ENCODE peak calls at places on chromosomes 5 and 9, in ten cellular contexts. A is endothelial cell of umbilical vein; W is activated T-cell treated with anti-CD3 and anti-CD28 coated beads, Interleukin-2, amount 50 U/mL, for 72 hours; E is AG08396; V is mucosa of gallbladder; H is memory B cell; G is amniotic epithelial cell; Y is NCI-H446 treated with DMSO at 0.1 percent for 48 hours; D is spleen; X is right atrium auricular region. I is an unnamed sample.

GRCh38 chr9:123395276-123396006 is 39.4 kb downstream of the CRB2 start:
- DNase-seq in A (no peak), W (no peak), E (no peak), V (no peak), H (no peak), G (no peak), Y (peak; percentile 71), D (no peak), X (no peak), I (no peak)

GRCh38 chr5:55868846-55869245 is 17.7 kb downstream of the IL31RA start:
- DNase-seq in A (peak; percentile 99), W (peak; percentile 63), E (peak; percentile 79), V (no peak), H (no peak), G (peak; percentile 100), Y (no peak), D (no peak), X (no peak), I (no peak)

GRCh38 chr9:132744881-132745761 is 74.9 kb downstream of the GTF3C4 start:
- DNase-seq in A (peak; percentile 13), W (no peak), E (no peak), V (no peak), H (no peak), G (no peak), Y (no peak), D (peak; percentile 30), X (no peak), I (no peak)

GRCh38 chr5:10420468-10420867 is 21.2 kb upstream of the ROPN1L start:
- DNase-seq in A (no peak), W (no peak), E (no peak), V (no peak), H (no peak), G (peak; percentile 20), Y (no peak), D (no peak), X (no peak), I (no peak)

GRCh38 chr5:140868721-140869554 is at the start of gene PCDHA11:
- DNase-seq in A (peak; percentile 12), W (no peak), E (no peak), V (no peak), H (no peak), G (no peak), Y (no peak), D (no peak), X (no peak), I (no peak)

GRCh38 chr5:121273818-121274433 is 577.8 kb upstream of the FTMT start:
- DNase-seq in A (peak; percentile 87), W (no peak), E (peak; percentile 20), V (peak; percentile 19), H (no peak), G (peak; percentile 71), Y (peak; percentile 3), D (no peak), X (no peak), I (no peak)

GRCh38 chr5:35404701-35405100 is 174.4 kb upstream of the PRLR start:
- DNase-seq in A (no peak), W (no peak), E (no peak), V (no peak), H (no peak), G (peak; percentile 21), Y (no peak), D (no peak), X (no peak), I (no peak)

GRCh38 chr9:136117291-136118060 is 1.2 kb downstream of the TMEM250 start:
- DNase-seq in A (no peak), W (peak; percentile 63), E (no peak), V (no peak), H (no peak), G (no peak), Y (no peak), D (peak; percentile 85), X (no peak), I (no peak)

GRCh38 chr9:71628247-71628646 is 140.1 kb downstream of the CEMIP2 start:
- DNase-seq in A (no peak), W (no peak), E (no peak), V (no peak), H (no peak), G (no peak), Y (no peak), D (no peak), X (no peak), I (no peak)

GRCh38 chr5:146283344-146283761 is 55.3 kb upstream of the POU4F3 start:
- DNase-seq in A (peak; percentile 73), W (no peak), E (peak; percentile 65), V (no peak), H (no peak), G (peak; percentile 96), Y (no peak), D (no peak), X (no peak), I (no peak)

GRCh38 chr5:87053134-87053533 is 214.5 kb upstream of the RASA1 start:
- DNase-seq in A (no peak), W (no peak), E (no peak), V (no peak), H (no peak), G (no peak), Y (no peak), D (no peak), X (no peak), I (no peak)

GRCh38 chr5:74402553-74402952 is 238.0 kb downstream of the ENC1 start:
- DNase-seq in A (no peak), W (no peak), E (no peak), V (no peak), H (no peak), G (no peak), Y (no peak), D (no peak), X (no peak), I (no peak)

GRCh38 chr5:32223972-32224608 is 50.0 kb upstream of the GOLPH3 start:
- DNase-seq in A (no peak), W (no peak), E (peak; percentile 81), V (peak; percentile 28), H (no peak), G (peak; percentile 96), Y (no peak), D (no peak), X (no peak), I (no peak)

GRCh38 chr5:65479527-65479926 is 2.2 kb downstream of the ADAMTS6 start:
- DNase-seq in A (peak; percentile 59), W (no peak), E (no peak), V (no peak), H (no peak), G (no peak), Y (no peak), D (no peak), X (no peak), I (no peak)

GRCh38 chr5:90224342-90224741 is 185.2 kb downstream of the CETN3 start:
- DNase-seq in A (no peak), W (no peak), E (no peak), V (no peak), H (no peak), G (no peak), Y (no peak), D (no peak), X (no peak), I (no peak)

GRCh38 chr9:385818-386398 is 171.2 kb downstream of the DOCK8 start:
- DNase-seq in A (peak; percentile 76), W (peak; percentile 11), E (peak; percentile 52), V (peak; percentile 16), H (no peak), G (peak; percentile 51), Y (peak; percentile 19), D (no peak), X (peak; percentile 70), I (no peak)

GRCh38 chr9:129497064-129497836 is 123.7 kb downstream of the C9orf50 start:
- DNase-seq in A (peak; percentile 15), W (no peak), E (no peak), V (no peak), H (no peak), G (no peak), Y (peak; percentile 61), D (no peak), X (no peak), I (no peak)